ENCODE peak calls at places on chromosome 5, in four cellular contexts. K, S, X and F are unnamed samples.

GRCh38 chr5:56670916-56671315 is 144.4 kb upstream of the MAP3K1 start:
- DNase-seq in X (no peak), S (no peak), K (no peak), F (no peak)

GRCh38 chr5:109833946-109834345 is 144.2 kb downstream of the MAN2A1 start:
- DNase-seq in K (no peak), S (no peak), X (no peak), F (no peak)

GRCh38 chr5:81694726-81695125 is 56.2 kb downstream of the SSBP2 start:
- DNase-seq in K (no peak), X (no peak), S (no peak), F (no peak)

GRCh38 chr5:13662646-13663045 is 281.8 kb downstream of the DNAH5 start:
- DNase-seq in X (no peak), K (no peak), S (no peak), F (no peak)

GRCh38 chr5:5671823-5672222 is 249.3 kb downstream of the ICE1 start:
- DNase-seq in X (no peak), K (no peak), S (no peak), F (no peak)

GRCh38 chr5:178551059-178551458 is 39.1 kb downstream of the COL23A1 start:
- DNase-seq in K (no peak), X (peak; percentile 18), S (peak; percentile 34), F (peak; percentile 54)

GRCh38 chr5:916441-917293 is 24.0 kb downstream of the TRIP13 start:
- DNase-seq in X (no peak), S (no peak), K (no peak), F (no peak)

GRCh38 chr5:143110591-143110990 is 292.9 kb downstream of the NR3C1 start:
- DNase-seq in K (no peak), X (no peak), S (no peak), F (no peak)

GRCh38 chr5:655406-655805 is 37.7 kb downstream of the TPPP start:
- DNase-seq in S (no peak), K (no peak), X (no peak), F (no peak)

GRCh38 chr5:146521403-146522106 is 5.6 kb upstream of the GPR151 start:
- DNase-seq in S (peak; percentile 37), X (peak; percentile 18), K (no peak), F (no peak)

GRCh38 chr5:132777209-132778069 is at the start of gene SEPTIN8:
- DNase-seq in K (no peak), S (peak; percentile 77), X (no peak), F (peak; percentile 90)

GRCh38 chr5:72379936-72380335 is 59.8 kb downstream of the PTCD2 start:
- DNase-seq in K (no peak), S (no peak), X (no peak), F (no peak)

GRCh38 chr5:81006955-81007636 is 46.9 kb downstream of the RASGRF2 start:
- DNase-seq in K (no peak), S (no peak), X (no peak), F (no peak)

GRCh38 chr5:35717718-35718117 is 100.1 kb downstream of the SPEF2 start:
- DNase-seq in X (no peak), S (no peak), K (no peak), F (no peak)

GRCh38 chr5:172622091-172623046 is 18.7 kb upstream of the NEURL1B start:
- DNase-seq in X (no peak), S (no peak), K (no peak), F (no peak)

GRCh38 chr5:143922718-143923117 is 110.8 kb downstream of the HMHB1 start:
- DNase-seq in K (no peak), S (no peak), X (no peak), F (no peak)

GRCh38 chr5:169742773-169743296 is 105.8 kb downstream of the DOCK2 start:
- DNase-seq in S (no peak), K (no peak), X (no peak), F (no peak)

GRCh38 chr5:110333384-110333783 is 393.1 kb downstream of the TMEM232 start:
- DNase-seq in K (no peak), X (peak; percentile 24), S (no peak), F (no peak)

GRCh38 chr5:150846651-150847333 is 471 bp downstream of the IRGM start:
- DNase-seq in K (peak; percentile 67), S (peak; percentile 63), X (peak; percentile 78), F (peak; percentile 80)

GRCh38 chr5:39187873-39188731 is 31.3 kb downstream of the FYB1 start:
- DNase-seq in X (no peak), K (no peak), S (no peak), F (no peak)

GRCh38 chr5:97192580-97193421 is 9.8 kb upstream of the RIOK2 start:
- DNase-seq in K (peak; percentile 63), S (no peak), X (no peak), F (no peak)

GRCh38 chr5:114010362-114010761 is 351.5 kb upstream of the KCNN2 start:
- DNase-seq in X (no peak), S (no peak), K (no peak), F (no peak)

GRCh38 chr5:75509956-75510355 is 1.5 kb downstream of the CERT1 start:
- DNase-seq in K (no peak), S (peak; percentile 33), X (peak; percentile 12), F (peak; percentile 4)

GRCh38 chr5:65834306-65834705 is 92.1 kb upstream of the ERBIN start:
- DNase-seq in S (no peak), X (no peak), K (no peak), F (no peak)

GRCh38 chr5:177189416-177189815 is 55.8 kb downstream of the NSD1 start:
- DNase-seq in S (no peak), X (no peak), K (no peak), F (no peak)

GRCh38 chr5:139458580-139459407 is 3.7 kb downstream of the ECSCR start:
- DNase-seq in S (no peak), K (peak; percentile 60), X (no peak), F (no peak)

GRCh38 chr5:135229122-135229521 is 169.9 kb downstream of the MACROH2A1 start:
- DNase-seq in X (no peak), K (no peak), S (no peak), F (no peak)

GRCh38 chr5:149990518-149991376 is 9.7 kb downstream of the TIGD6 start:
- DNase-seq in X (peak; percentile 76), K (peak; percentile 26), S (peak; percentile 74), F (peak; percentile 67)

GRCh38 chr5:30981576-30981975 is 211.9 kb upstream of the CDH6 start:
- DNase-seq in K (no peak), X (no peak), S (no peak), F (no peak)

GRCh38 chr5:65483474-65484346 is 2.0 kb upstream of the ADAMTS6 start:
- DNase-seq in S (no peak), X (peak; percentile 63), K (peak; percentile 36), F (peak; percentile 66)

GRCh38 chr5:73540192-73540591 is 25.2 kb downstream of the ANKRA2 start:
- DNase-seq in X (peak; percentile 50), K (no peak), S (no peak), F (no peak)

GRCh38 chr5:148343049-148343413 is 7.7 kb downstream of the SPINK9 start:
- DNase-seq in S (peak; percentile 38), K (no peak), X (no peak), F (no peak)

GRCh38 chr5:77168187-77168883 is 42.1 kb upstream of the PDE8B start:
- DNase-seq in K (no peak), S (no peak), X (no peak), F (no peak)

GRCh38 chr5:157596449-157596848 is 20.9 kb upstream of the ADAM19 start:
- DNase-seq in X (no peak), K (peak; percentile 96), S (no peak), F (no peak)

DNA sequence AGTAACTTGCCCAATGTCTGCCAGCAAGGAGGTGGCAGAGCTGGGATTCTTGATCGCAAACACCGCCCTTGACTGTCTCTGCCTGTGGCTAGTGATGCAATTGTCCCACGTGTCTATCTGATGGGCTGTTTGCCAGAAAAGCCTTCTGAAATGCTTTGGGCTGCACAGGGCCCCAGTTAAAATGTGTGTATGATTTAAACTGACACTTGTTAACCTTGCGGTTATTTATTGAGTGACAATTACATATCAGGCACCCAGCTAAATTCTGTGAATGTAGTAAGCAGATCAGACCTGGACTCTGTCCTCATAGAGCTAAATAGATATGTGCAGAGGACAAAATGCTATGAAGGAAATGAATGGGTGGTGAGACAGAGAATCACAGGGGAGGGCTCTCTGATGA is 11.6 kb upstream of the IL12B start:
- DNase-seq in X (peak; percentile 62), S (peak; percentile 42), K (no peak), F (peak; percentile 66)
- H3K4me1 ChIP-seq in X (peaks cover 10% of the 10 kb centered on the region), S (peaks cover 5% of the 10 kb centered on the region), K (no peaks in the 10 kb centered on the region), F (peaks cover 3% of the 10 kb centered on the region)

GRCh38 chr5:124655943-124656459 is 90.4 kb downstream of the ZNF608 start:
- DNase-seq in K (no peak), X (peak; percentile 97), S (peak; percentile 76), F (peak; percentile 57)
- TF ChIP-seq EP300 in K (no peak), X (no peak), S (peak; percentile 94), F (peak; percentile 82)

DNA sequence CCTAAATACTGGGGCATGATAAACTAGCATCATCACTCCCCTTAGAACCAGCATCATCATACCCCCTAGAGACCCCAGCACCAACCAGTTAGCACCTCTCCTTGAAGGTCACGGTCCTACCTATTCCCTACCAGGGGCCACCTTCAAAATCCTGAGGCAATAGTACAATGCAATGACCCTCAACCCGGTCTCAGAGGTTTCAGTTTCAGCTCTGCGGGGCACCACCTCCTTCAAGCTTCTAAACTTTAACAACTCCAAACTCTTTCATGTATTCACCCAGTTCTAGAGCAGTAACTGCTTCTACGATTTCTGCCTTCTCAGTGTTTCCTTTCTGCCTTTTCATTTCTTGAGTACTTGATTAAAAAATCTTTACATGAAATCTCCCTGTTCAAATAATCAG is 130.1 kb upstream of the EPB41L4A start:
- DNase-seq in X (no peak), S (no peak), K (no peak), F (no peak)
- TF ChIP-seq MXI1 in X (no peak), S (no peak), K (no peak), F (no peak)

GRCh38 chr5:180093241-180093640 is 21.7 kb upstream of the RNF130 start:
- DNase-seq in S (no peak), X (no peak), K (no peak), F (no peak)
- H3K4me1 ChIP-seq in S (peaks cover 30% of the 10 kb centered on the region), X (peaks cover 14% of the 10 kb centered on the region), K (no peaks in the 10 kb centered on the region), F (peaks cover 3% of the 10 kb centered on the region)